ENCODE peak calls at places on chromosomes 12 and 14, in nine cellular contexts. One of them, this sample, is unnamed.

GRCh38 chr12:60710246-60710645 is 1114.4 kb downstream of the SLC16A7 start:
- DNase-seq in PC-3: peak; percentile 50
- DNase-seq in CD4-positive, alpha-beta T cell: no peak
- DNase-seq in endothelial cell of umbilical vein: no peak
- DNase-seq in OCI-LY7: no peak
- DNase-seq in progenitor cell of endocrine pancreas: no peak
- DNase-seq in thoracic aorta: no peak
- DNase-seq in tibial artery: no peak
- DNase-seq in left lung: no peak
- DNase-seq in this sample: no peak

GRCh38 chr14:98297567-98297966 is 974.4 kb downstream of the BCL11B start:
- DNase-seq in OCI-LY7: no peak
- DNase-seq in left lung: no peak
- DNase-seq in tibial artery: no peak
- DNase-seq in CD4-positive, alpha-beta T cell: no peak
- DNase-seq in endothelial cell of umbilical vein: no peak
- DNase-seq in thoracic aorta: no peak
- DNase-seq in progenitor cell of endocrine pancreas: no peak
- DNase-seq in PC-3: no peak
- DNase-seq in this sample: no peak

GRCh38 chr14:42732005-42732404 is 1125.3 kb downstream of the LRFN5 start:
- DNase-seq in endothelial cell of umbilical vein: no peak
- DNase-seq in CD4-positive, alpha-beta T cell: no peak
- DNase-seq in OCI-LY7: no peak
- DNase-seq in PC-3: no peak
- DNase-seq in thoracic aorta: no peak
- DNase-seq in left lung: no peak
- DNase-seq in tibial artery: no peak
- DNase-seq in progenitor cell of endocrine pancreas: no peak
- DNase-seq in this sample: no peak

GRCh38 chr12:59808317-59808910 is 212.6 kb downstream of the SLC16A7 start:
- DNase-seq in PC-3: peak; percentile 55
- DNase-seq in CD4-positive, alpha-beta T cell: no peak
- DNase-seq in endothelial cell of umbilical vein: peak; percentile 54
- DNase-seq in thoracic aorta: no peak
- DNase-seq in progenitor cell of endocrine pancreas: no peak
- DNase-seq in OCI-LY7: peak; percentile 47
- DNase-seq in tibial artery: no peak
- DNase-seq in left lung: no peak
- DNase-seq in this sample: no peak

GRCh38 chr14:61456720-61457119 is 135.3 kb downstream of the PRKCH start:
- DNase-seq in thoracic aorta: peak; percentile 66
- DNase-seq in endothelial cell of umbilical vein: peak; percentile 72
- DNase-seq in OCI-LY7: peak; percentile 89
- DNase-seq in CD4-positive, alpha-beta T cell: peak; percentile 66
- DNase-seq in tibial artery: peak; percentile 83
- DNase-seq in left lung: peak; percentile 79
- DNase-seq in progenitor cell of endocrine pancreas: peak; percentile 59
- DNase-seq in PC-3: peak; percentile 95
- DNase-seq in this sample: peak; percentile 77

GRCh38 chr12:124827588-124828184 is 36.0 kb downstream of the SCARB1 start:
- DNase-seq in CD4-positive, alpha-beta T cell: no peak
- DNase-seq in PC-3: peak; percentile 51
- DNase-seq in OCI-LY7: no peak
- DNase-seq in progenitor cell of endocrine pancreas: no peak
- DNase-seq in thoracic aorta: no peak
- DNase-seq in left lung: no peak
- DNase-seq in endothelial cell of umbilical vein: no peak
- DNase-seq in tibial artery: no peak
- DNase-seq in this sample: no peak

GRCh38 chr12:125089083-125089482 is 23.8 kb downstream of the AACS start:
- DNase-seq in thoracic aorta: no peak
- DNase-seq in endothelial cell of umbilical vein: no peak
- DNase-seq in left lung: no peak
- DNase-seq in OCI-LY7: no peak
- DNase-seq in tibial artery: no peak
- DNase-seq in CD4-positive, alpha-beta T cell: no peak
- DNase-seq in progenitor cell of endocrine pancreas: no peak
- DNase-seq in PC-3: no peak
- DNase-seq in this sample: no peak

GRCh38 chr14:79745046-79745445 is 466.3 kb downstream of the DIO2 start:
- DNase-seq in thoracic aorta: no peak
- DNase-seq in PC-3: no peak
- DNase-seq in OCI-LY7: no peak
- DNase-seq in CD4-positive, alpha-beta T cell: no peak
- DNase-seq in progenitor cell of endocrine pancreas: no peak
- DNase-seq in endothelial cell of umbilical vein: no peak
- DNase-seq in tibial artery: no peak
- DNase-seq in left lung: no peak
- DNase-seq in this sample: no peak

GRCh38 chr12:33222357-33222756 is 217.3 kb downstream of the SYT10 start:
- DNase-seq in tibial artery: no peak
- DNase-seq in PC-3: no peak
- DNase-seq in left lung: no peak
- DNase-seq in CD4-positive, alpha-beta T cell: no peak
- DNase-seq in OCI-LY7: no peak
- DNase-seq in thoracic aorta: no peak
- DNase-seq in progenitor cell of endocrine pancreas: no peak
- DNase-seq in endothelial cell of umbilical vein: peak; percentile 0
- DNase-seq in this sample: no peak

GRCh38 chr12:4159851-4160250 is 113.7 kb upstream of the CCND2 start:
- DNase-seq in progenitor cell of endocrine pancreas: no peak
- DNase-seq in CD4-positive, alpha-beta T cell: no peak
- DNase-seq in PC-3: no peak
- DNase-seq in OCI-LY7: no peak
- DNase-seq in tibial artery: no peak
- DNase-seq in thoracic aorta: no peak
- DNase-seq in endothelial cell of umbilical vein: no peak
- DNase-seq in left lung: no peak
- DNase-seq in this sample: no peak

GRCh38 chr14:52268191-52269061 is 928 bp downstream of the PTGDR start:
- DNase-seq in thoracic aorta: no peak
- DNase-seq in tibial artery: peak; percentile 62
- DNase-seq in left lung: no peak
- DNase-seq in progenitor cell of endocrine pancreas: no peak
- DNase-seq in endothelial cell of umbilical vein: no peak
- DNase-seq in CD4-positive, alpha-beta T cell: peak; percentile 2
- DNase-seq in PC-3: no peak
- DNase-seq in OCI-LY7: no peak
- DNase-seq in this sample: no peak

GRCh38 chr12:30251546-30251945 is 444.1 kb downstream of the IPO8 start:
- DNase-seq in endothelial cell of umbilical vein: no peak
- DNase-seq in tibial artery: no peak
- DNase-seq in thoracic aorta: no peak
- DNase-seq in progenitor cell of endocrine pancreas: no peak
- DNase-seq in CD4-positive, alpha-beta T cell: no peak
- DNase-seq in PC-3: no peak
- DNase-seq in left lung: no peak
- DNase-seq in OCI-LY7: no peak
- DNase-seq in this sample: no peak

GRCh38 chr12:121942145-121942718 is 23.8 kb downstream of the CFAP251 start:
- DNase-seq in OCI-LY7: no peak
- DNase-seq in CD4-positive, alpha-beta T cell: no peak
- DNase-seq in left lung: no peak
- DNase-seq in tibial artery: no peak
- DNase-seq in PC-3: no peak
- DNase-seq in endothelial cell of umbilical vein: no peak
- DNase-seq in progenitor cell of endocrine pancreas: no peak
- DNase-seq in thoracic aorta: no peak
- DNase-seq in this sample: no peak

GRCh38 chr12:47194501-47194900 is 114.7 kb upstream of the AMIGO2 start:
- DNase-seq in progenitor cell of endocrine pancreas: no peak
- DNase-seq in OCI-LY7: no peak
- DNase-seq in CD4-positive, alpha-beta T cell: no peak
- DNase-seq in left lung: no peak
- DNase-seq in endothelial cell of umbilical vein: no peak
- DNase-seq in tibial artery: no peak
- DNase-seq in thoracic aorta: no peak
- DNase-seq in PC-3: no peak
- DNase-seq in this sample: no peak

GRCh38 chr12:116277393-116278258 is at the start of gene MED13L:
- DNase-seq in left lung: peak; percentile 90
- DNase-seq in CD4-positive, alpha-beta T cell: peak; percentile 93
- DNase-seq in OCI-LY7: peak; percentile 93
- DNase-seq in thoracic aorta: peak; percentile 49
- DNase-seq in PC-3: peak; percentile 94
- DNase-seq in endothelial cell of umbilical vein: peak; percentile 82
- DNase-seq in progenitor cell of endocrine pancreas: peak; percentile 89
- DNase-seq in tibial artery: peak; percentile 95
- DNase-seq in this sample: peak; percentile 91
- TF ChIP-seq CTCF in left lung: peak; percentile 32
- TF ChIP-seq CTCF in CD4-positive, alpha-beta T cell: no peak
- TF ChIP-seq CTCF in OCI-LY7: no peak
- TF ChIP-seq CTCF in thoracic aorta: peak; percentile 21
- TF ChIP-seq CTCF in PC-3: peak; percentile 13
- TF ChIP-seq CTCF in endothelial cell of umbilical vein: peak; percentile 24
- TF ChIP-seq CTCF in progenitor cell of endocrine pancreas: peak; percentile 56
- TF ChIP-seq CTCF in tibial artery: peak; percentile 44
- TF ChIP-seq CTCF in this sample: no peak

DNA sequence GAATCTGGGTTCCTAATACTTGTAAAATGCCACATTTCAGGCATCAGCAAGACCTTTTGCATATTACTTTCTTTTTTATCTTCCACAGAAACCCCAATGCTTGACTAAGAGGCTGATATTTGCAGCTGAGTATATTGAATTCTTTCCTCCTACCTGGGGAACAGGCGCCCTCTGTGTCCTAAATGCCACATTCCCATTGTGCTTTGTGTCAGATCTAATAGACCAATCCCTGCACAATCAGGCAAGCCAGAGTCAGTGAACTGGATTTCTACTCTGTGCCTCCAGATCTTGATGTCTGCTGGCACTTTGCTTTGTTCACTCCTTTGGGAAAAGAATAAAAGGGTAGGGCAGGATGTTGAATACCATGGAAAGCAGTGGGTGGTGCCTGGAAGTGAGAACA is 22.4 kb upstream of the TAS2R42 start:
- DNase-seq in progenitor cell of endocrine pancreas: no peak
- DNase-seq in tibial artery: no peak
- DNase-seq in CD4-positive, alpha-beta T cell: no peak
- DNase-seq in left lung: no peak
- DNase-seq in OCI-LY7: no peak
- DNase-seq in thoracic aorta: no peak
- DNase-seq in endothelial cell of umbilical vein: no peak
- DNase-seq in PC-3: no peak
- DNase-seq in this sample: no peak
- TF ChIP-seq CTCF in progenitor cell of endocrine pancreas: peak; percentile 31
- TF ChIP-seq CTCF in tibial artery: no peak
- TF ChIP-seq CTCF in CD4-positive, alpha-beta T cell: no peak
- TF ChIP-seq CTCF in left lung: no peak
- TF ChIP-seq CTCF in OCI-LY7: peak; percentile 31
- TF ChIP-seq CTCF in thoracic aorta: no peak
- TF ChIP-seq CTCF in endothelial cell of umbilical vein: no peak
- TF ChIP-seq CTCF in PC-3: peak; percentile 17
- TF ChIP-seq CTCF in this sample: no peak

DNA sequence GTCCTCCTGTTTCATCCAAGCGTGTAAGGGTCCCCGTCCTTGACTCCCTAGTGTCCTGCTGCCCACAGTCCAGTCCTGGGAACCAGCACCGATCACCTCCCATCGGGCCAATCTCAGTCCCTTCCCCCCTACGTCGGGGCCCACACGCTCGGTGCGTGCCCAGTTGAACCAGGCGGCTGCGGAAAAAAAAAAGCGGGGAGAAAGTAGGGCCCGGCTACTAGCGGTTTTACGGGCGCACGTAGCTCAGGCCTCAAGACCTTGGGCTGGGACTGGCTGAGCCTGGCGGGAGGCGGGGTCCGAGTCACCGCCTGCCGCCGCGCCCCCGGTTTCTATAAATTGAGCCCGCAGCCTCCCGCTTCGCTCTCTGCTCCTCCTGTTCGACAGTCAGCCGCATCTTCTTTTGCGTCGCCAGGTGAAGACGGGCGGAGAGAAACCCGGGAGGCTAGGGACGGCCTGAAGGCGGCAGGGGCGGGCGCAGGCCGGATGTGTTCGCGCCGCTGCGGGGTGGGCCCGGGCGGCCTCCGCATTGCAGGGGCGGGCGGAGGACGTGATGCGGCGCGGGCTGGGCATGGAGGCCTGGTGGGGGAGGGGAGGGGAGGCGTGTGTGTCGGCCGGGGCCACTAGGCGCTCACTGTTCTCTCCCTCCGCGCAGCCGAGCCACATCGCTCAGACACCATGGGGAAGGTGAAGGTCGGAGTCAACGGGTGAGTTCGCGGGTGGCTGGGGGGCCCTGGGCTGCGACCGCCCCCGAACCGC is at the start of gene GAPDH:
- DNase-seq in tibial artery: peak; percentile 97
- DNase-seq in PC-3: peak; percentile 92
- DNase-seq in CD4-positive, alpha-beta T cell: peak; percentile 79
- DNase-seq in thoracic aorta: no peak
- DNase-seq in progenitor cell of endocrine pancreas: peak; percentile 85
- DNase-seq in left lung: peak; percentile 95
- DNase-seq in OCI-LY7: peak; percentile 99
- DNase-seq in endothelial cell of umbilical vein: peak; percentile 95
- DNase-seq in this sample: peak; percentile 94
- TF ChIP-seq CTCF in tibial artery: no peak
- TF ChIP-seq CTCF in PC-3: no peak
- TF ChIP-seq CTCF in CD4-positive, alpha-beta T cell: no peak
- TF ChIP-seq CTCF in thoracic aorta: no peak
- TF ChIP-seq CTCF in progenitor cell of endocrine pancreas: no peak
- TF ChIP-seq CTCF in left lung: no peak
- TF ChIP-seq CTCF in OCI-LY7: no peak
- TF ChIP-seq CTCF in endothelial cell of umbilical vein: no peak
- TF ChIP-seq CTCF in this sample: no peak

DNA sequence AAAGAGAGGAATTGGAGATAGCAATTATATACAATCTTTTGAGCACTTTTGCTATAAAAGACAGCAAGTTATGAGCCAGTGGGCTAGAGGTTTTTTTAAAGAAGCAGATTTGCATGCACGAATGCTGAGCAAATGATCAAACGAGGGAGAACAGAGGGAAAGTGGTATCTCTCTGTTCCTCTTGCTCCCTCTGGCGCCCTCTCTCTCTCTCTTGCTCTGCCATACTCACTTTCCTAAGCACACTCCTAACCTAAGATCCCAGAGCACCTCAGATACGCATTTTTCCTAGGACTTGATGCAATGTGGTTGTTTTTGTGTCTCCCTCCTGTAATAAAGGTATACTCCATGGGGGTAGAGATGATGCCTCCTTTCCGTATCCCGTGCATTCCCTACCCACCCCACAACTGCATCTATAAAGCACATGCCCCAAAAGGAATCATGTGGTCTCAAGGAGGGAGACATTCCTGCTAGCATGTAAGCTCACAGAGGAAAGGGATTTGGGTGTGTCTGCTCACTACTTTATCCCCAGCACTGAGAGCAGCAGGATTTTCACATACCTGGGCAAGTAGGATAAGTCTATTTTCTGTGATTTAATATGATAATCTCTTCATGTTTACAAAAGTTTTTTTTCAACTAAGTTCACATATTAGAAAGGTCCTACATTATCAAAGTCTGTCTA is 270.2 kb downstream of the SSPN start:
- DNase-seq in PC-3: peak; percentile 52
- DNase-seq in progenitor cell of endocrine pancreas: no peak
- DNase-seq in thoracic aorta: no peak
- DNase-seq in CD4-positive, alpha-beta T cell: no peak
- DNase-seq in endothelial cell of umbilical vein: no peak
- DNase-seq in tibial artery: no peak
- DNase-seq in OCI-LY7: no peak
- DNase-seq in left lung: no peak
- DNase-seq in this sample: no peak
- TF ChIP-seq CTCF in PC-3: peak; percentile 67
- TF ChIP-seq CTCF in progenitor cell of endocrine pancreas: peak; percentile 16
- TF ChIP-seq CTCF in thoracic aorta: no peak
- TF ChIP-seq CTCF in CD4-positive, alpha-beta T cell: no peak
- TF ChIP-seq CTCF in endothelial cell of umbilical vein: no peak
- TF ChIP-seq CTCF in tibial artery: no peak
- TF ChIP-seq CTCF in OCI-LY7: no peak
- TF ChIP-seq CTCF in left lung: no peak
- TF ChIP-seq CTCF in this sample: no peak

GRCh38 chr12:67624355-67624754 is 24.2 kb upstream of the DYRK2 start:
- DNase-seq in left lung: no peak
- DNase-seq in endothelial cell of umbilical vein: no peak
- DNase-seq in CD4-positive, alpha-beta T cell: no peak
- DNase-seq in tibial artery: no peak
- DNase-seq in thoracic aorta: no peak
- DNase-seq in OCI-LY7: no peak
- DNase-seq in PC-3: no peak
- DNase-seq in progenitor cell of endocrine pancreas: no peak
- DNase-seq in this sample: no peak
- TF ChIP-seq CTCF in left lung: no peak
- TF ChIP-seq CTCF in endothelial cell of umbilical vein: no peak
- TF ChIP-seq CTCF in CD4-positive, alpha-beta T cell: no peak
- TF ChIP-seq CTCF in tibial artery: no peak
- TF ChIP-seq CTCF in thoracic aorta: no peak
- TF ChIP-seq CTCF in OCI-LY7: peak; percentile 28
- TF ChIP-seq CTCF in PC-3: peak; percentile 41
- TF ChIP-seq CTCF in progenitor cell of endocrine pancreas: no peak
- TF ChIP-seq CTCF in this sample: no peak

This sample was measured in lower lobe of right lung.